ENCODE peak calls at places on chromosomes 7 and 10, in four cellular contexts. Y is WTC11, O is HepG2, F is K562. Z is an unnamed sample.

GRCh38 chr10:21517983-21518628 is 7.4 kb downstream of the SKIDA1 start:
- DNase-seq in O (no peak), Y (no peak), F (no peak), Z (no peak)

GRCh38 chr7:39702133-39702532 is 78.8 kb downstream of the RALA start:
- DNase-seq in Y (no peak), O (no peak), F (no peak), Z (no peak)

GRCh38 chr10:103540722-103541121 is 47.2 kb downstream of the NEURL1 start:
- DNase-seq in F (no peak), Y (peak; percentile 8), O (no peak), Z (peak; percentile 36)

GRCh38 chr7:3955751-3956696 is 655.0 kb downstream of the SDK1 start:
- DNase-seq in O (no peak), Y (no peak), F (no peak), Z (no peak)

GRCh38 chr7:155466814-155467675 is 9.1 kb downstream of the EN2 start:
- DNase-seq in O (peak; percentile 5), F (no peak), Y (peak; percentile 86), Z (no peak)

GRCh38 chr10:37010741-37011140 is 114.7 kb upstream of the ANKRD30A start:
- DNase-seq in O (no peak), Y (no peak), F (no peak), Z (no peak)

GRCh38 chr10:21398549-21399345 is 126.7 kb downstream of the SKIDA1 start:
- DNase-seq in F (no peak), Y (no peak), O (no peak), Z (no peak)

GRCh38 chr10:113056468-113057021 is 106.5 kb downstream of the TCF7L2 start:
- DNase-seq in F (no peak), Y (no peak), O (no peak), Z (no peak)

GRCh38 chr7:139855498-139856270 is 26.6 kb downstream of the TBXAS1 start:
- DNase-seq in F (peak; percentile 36), Y (no peak), O (no peak), Z (no peak)

GRCh38 chr10:116740971-116741370 is 1.4 kb downstream of the HSPA12A start:
- DNase-seq in Y (no peak), O (no peak), F (no peak), Z (no peak)

GRCh38 chr7:122148878-122149277 is 4.8 kb upstream of the AASS start:
- DNase-seq in O (no peak), F (no peak), Y (no peak), Z (no peak)

GRCh38 chr7:151243411-151244155 is 4.9 kb downstream of the SMARCD3 start:
- DNase-seq in F (no peak), O (no peak), Y (no peak), Z (no peak)

GRCh38 chr7:22361320-22361719 is 4.4 kb upstream of the RAPGEF5 start:
- DNase-seq in Y (no peak), F (no peak), O (no peak), Z (no peak)

GRCh38 chr7:139634087-139634486 is 110.6 kb downstream of the CLEC2L start:
- DNase-seq in F (no peak), Y (no peak), O (no peak), Z (no peak)

GRCh38 chr7:7761340-7761973 is 43.0 kb upstream of the RPA3 start:
- DNase-seq in F (peak; percentile 10), O (peak; percentile 48), Y (no peak), Z (no peak)

GRCh38 chr10:80171248-80171660 is 34.1 kb downstream of the ANXA11 start:
- DNase-seq in F (no peak), O (no peak), Y (no peak), Z (no peak)

GRCh38 chr10:93309062-93309461 is 173.1 kb downstream of the MYOF start:
- DNase-seq in Y (no peak), O (no peak), F (no peak), Z (no peak)

GRCh38 chr7:73560035-73560835 is 2.7 kb upstream of the BCL7B start:
- DNase-seq in Y (no peak), O (peak; percentile 46), F (peak; percentile 31), Z (no peak)

GRCh38 chr10:88227342-88228018 is 355.6 kb downstream of the RNLS start:
- DNase-seq in F (no peak), O (no peak), Y (no peak), Z (no peak)

GRCh38 chr7:159114096-159114495 is 30.6 kb downstream of the VIPR2 start:
- DNase-seq in F (no peak), Y (no peak), O (no peak), Z (no peak)

GRCh38 chr10:65861249-65861648 is 1064.6 kb upstream of the LRRTM3 start:
- DNase-seq in F (no peak), Y (no peak), O (no peak), Z (no peak)

DNA sequence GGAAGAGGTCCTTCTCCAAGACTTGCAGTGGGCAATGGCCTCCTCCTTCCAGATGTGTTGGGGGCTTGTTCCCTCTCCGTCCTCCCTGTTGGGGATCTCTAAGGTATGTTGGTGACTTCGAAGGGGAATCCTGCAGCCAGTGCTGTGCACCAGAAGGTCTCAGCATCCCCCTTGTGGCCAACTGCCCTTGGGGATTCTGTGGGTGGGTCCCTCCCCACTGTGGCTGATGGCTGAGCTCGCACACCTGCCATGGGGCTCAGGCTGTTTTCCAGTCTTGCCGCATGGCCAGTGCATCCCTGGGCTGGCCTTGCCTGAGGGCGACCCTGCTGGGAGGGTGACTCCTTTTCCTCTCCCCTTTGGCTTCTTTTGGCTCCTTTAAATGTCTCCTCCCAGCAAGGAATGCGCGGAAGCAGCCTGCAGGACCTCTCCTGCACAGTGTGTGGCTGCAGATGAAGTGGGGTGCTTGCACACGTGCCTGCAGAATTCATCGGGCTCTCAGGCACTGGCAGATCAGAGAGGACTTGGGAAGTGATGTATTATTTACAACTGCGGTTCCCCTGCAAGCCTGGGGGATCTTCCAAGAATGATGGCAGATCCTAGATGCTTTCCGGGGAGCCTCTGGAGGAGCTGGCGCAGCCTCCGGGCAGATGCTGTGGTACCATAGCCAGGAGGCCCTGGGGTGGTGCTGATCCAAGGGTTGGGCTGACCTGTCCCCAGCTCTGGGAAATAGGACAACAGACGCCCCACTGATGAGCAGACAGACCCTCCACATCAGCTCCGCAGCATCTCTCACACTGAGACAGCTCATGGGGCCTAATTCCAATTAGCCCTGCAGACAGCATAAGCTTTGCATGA is 410.0 kb downstream of the TCERG1L start:
- DNase-seq in O (no peak), Y (no peak), F (peak; percentile 6), Z (no peak)
- TF ChIP-seq ELF4 in O (no peak), Y (no peak), F (no peak), Z (no peak)

GRCh38 chr10:30422981-30423654 is 10.9 kb upstream of the MAP3K8 start:
- DNase-seq in Y (peak; percentile 46), O (peak; percentile 89), F (no peak), Z (no peak)
- TF ChIP-seq ELF4 in Y (no peak), O (no peak), F (no peak), Z (no peak)

DNA sequence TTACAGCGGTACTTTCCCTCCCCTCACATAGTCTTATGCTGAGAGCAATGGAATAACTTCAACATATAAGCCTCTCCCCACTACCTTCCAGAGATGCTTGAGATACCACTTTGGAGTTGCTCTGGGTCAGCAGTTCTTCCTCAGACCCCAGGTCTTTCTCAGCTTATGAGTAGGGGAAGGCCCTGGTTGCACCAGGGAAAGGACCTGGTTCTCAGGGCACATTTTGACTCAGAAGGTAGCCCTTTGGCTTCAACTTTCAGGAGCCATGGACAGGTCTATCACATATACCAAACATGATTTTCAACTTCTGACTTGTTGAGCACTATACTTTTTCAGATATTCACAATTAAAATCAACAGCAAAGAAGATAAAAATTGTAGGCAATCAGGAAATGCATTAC is 11.5 kb upstream of the FIGNL1 start:
- DNase-seq in O (no peak), F (no peak), Y (no peak), Z (no peak)
- TF ChIP-seq ELF4 in O (no peak), F (no peak), Y (no peak), Z (no peak)

DNA sequence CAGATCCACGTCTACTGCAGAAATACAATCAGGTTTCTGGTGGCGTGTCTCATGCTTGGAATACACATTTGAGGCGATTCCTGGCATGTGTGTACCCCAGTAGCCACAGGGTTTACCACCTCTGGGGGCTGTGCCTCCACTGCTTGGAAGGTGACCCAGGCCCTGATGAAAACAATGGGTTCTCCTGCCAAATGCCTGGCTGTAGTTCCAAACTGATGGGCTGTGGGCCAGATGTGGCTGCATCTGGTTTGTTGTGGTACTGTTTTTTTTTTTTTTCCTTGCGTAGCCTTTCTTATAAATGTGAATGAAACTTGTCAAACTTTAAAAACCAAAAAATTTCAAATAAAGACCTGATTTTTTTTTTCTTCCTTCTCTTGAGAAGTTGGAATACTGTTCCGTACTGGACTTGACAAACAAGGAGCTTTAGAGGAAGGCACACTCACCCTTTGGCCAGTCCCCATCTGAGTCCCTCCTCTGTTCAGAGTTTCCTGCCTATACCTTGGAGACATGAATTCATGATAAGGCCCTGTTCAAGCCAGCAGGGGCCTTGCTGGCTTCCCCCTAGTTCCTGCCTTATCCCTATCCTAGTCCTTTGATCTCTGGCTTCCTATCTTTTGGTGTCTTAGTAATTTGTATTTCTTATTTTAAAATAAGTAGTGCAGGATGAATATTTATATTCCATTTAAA is 217.1 kb downstream of the PHTF2 start:
- DNase-seq in O (no peak), F (no peak), Y (no peak), Z (no peak)
- TF ChIP-seq ELF4 in O (no peak), F (no peak), Y (no peak), Z (no peak)

GRCh38 chr10:133422821-133423771 is 1.3 kb downstream of the SPRN start:
- DNase-seq in F (no peak), O (no peak), Y (no peak), Z (no peak)
- TF ChIP-seq ELF4 in F (no peak), O (no peak), Y (no peak), Z (no peak)

GRCh38 chr10:50216418-50216817 is 34.9 kb downstream of the ASAH2 start:
- DNase-seq in F (no peak), Y (no peak), O (peak; percentile 86), Z (no peak)
- TF ChIP-seq ELF4 in F (no peak), Y (no peak), O (no peak), Z (no peak)

GRCh38 chr7:96244244-96244991 is 77.5 kb downstream of the SLC25A13 start:
- DNase-seq in O (no peak), Y (no peak), F (no peak), Z (no peak)

GRCh38 chr7:96248405-96248804 is 73.5 kb downstream of the SLC25A13 start:
- DNase-seq in F (no peak), Y (no peak), O (peak; percentile 56), Z (no peak)

GRCh38 chr7:96241834-96242233 is 80.1 kb downstream of the SLC25A13 start:
- DNase-seq in F (no peak), O (no peak), Y (no peak), Z (no peak)

GRCh38 chr7:96246972-96247371 is 74.9 kb downstream of the SLC25A13 start:
- DNase-seq in F (no peak), Y (no peak), O (no peak), Z (no peak)

DNA sequence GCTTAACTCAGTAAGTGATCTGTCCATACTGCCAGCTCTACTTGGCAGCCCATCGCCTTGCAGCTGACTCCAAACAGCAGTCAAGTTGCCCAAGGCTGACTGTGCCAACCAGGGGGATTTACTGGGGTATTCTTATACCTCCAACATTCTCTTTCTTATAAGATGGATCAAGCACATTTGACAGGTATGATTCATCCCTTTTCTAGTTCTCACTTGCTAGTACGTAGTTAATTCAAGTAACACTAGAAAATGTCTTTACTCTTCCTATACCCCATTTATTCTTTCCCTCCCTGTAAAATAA is 77.0 kb downstream of the SLC25A13 start:
- DNase-seq in O (no peak), F (no peak), Y (no peak), Z (no peak)
- TF ChIP-seq ELF4 in O (no peak), F (no peak), Y (no peak), Z (no peak)

Z was measured in HEK293T.